ENCODE peak calls at places on chromosomes 5 and 9, in five cellular contexts. Q, V, G, P and L are unnamed samples.

GRCh38 chr5:142327111-142327842 is 2.5 kb upstream of the SPRY4 start:
- DNase-seq in V (no peak), P (peak), Q (peak), G (no peak), L (no peak)

GRCh38 chr9:137163101-137163661 is 6.7 kb downstream of the LRRC26 start:
- DNase-seq in Q (no peak), G (peak), V (no peak), P (peak), L (no peak)

GRCh38 chr5:152811985-152812384 is 406.9 kb upstream of the NMUR2 start:
- DNase-seq in G (no peak), P (no peak), V (peak), Q (no peak), L (no peak)

GRCh38 chr5:142013734-142014495 is 1.1 kb upstream of the GNPDA1 start:
- DNase-seq in G (peak), P (peak), Q (peak), V (peak), L (no peak)

GRCh38 chr9:122614362-122614761 is at the start of gene OR1Q1:
- DNase-seq in V (no peak), Q (no peak), G (no peak), P (no peak), L (no peak)

GRCh38 chr5:170429014-170429413 is 39.8 kb upstream of the KCNMB1 start:
- DNase-seq in G (peak), Q (no peak), P (peak), V (no peak), L (no peak)

GRCh38 chr5:143650296-143650695 is 161.7 kb upstream of the HMHB1 start:
- DNase-seq in V (no peak), G (no peak), P (no peak), Q (no peak), L (no peak)

GRCh38 chr9:93084471-93084881 is 11.5 kb upstream of the CARD19 start:
- DNase-seq in G (no peak), V (no peak), P (no peak), Q (no peak), L (no peak)